ENCODE peak calls at places on chromosome 10, in nine cellular contexts. One of them, this sample, is unnamed.

GRCh38 chr10:52956451-52956850 is 183.9 kb upstream of the MBL2 start:
- DNase-seq in esophagus squamous epithelium: no peak
- DNase-seq in foreskin fibroblast: no peak
- DNase-seq in K562: no peak
- DNase-seq in WTC11: no peak
- DNase-seq in colonic mucosa: no peak
- DNase-seq in Calu3: no peak
- DNase-seq in cardiac fibroblast: no peak
- DNase-seq in kidney: no peak
- DNase-seq in this sample: no peak

GRCh38 chr10:69403519-69403918 is 13.2 kb downstream of the TACR2 start:
- DNase-seq in WTC11: no peak
- DNase-seq in esophagus squamous epithelium: no peak
- DNase-seq in colonic mucosa: no peak
- DNase-seq in cardiac fibroblast: peak; percentile 93
- DNase-seq in kidney: no peak
- DNase-seq in foreskin fibroblast: peak; percentile 88
- DNase-seq in Calu3: no peak
- DNase-seq in K562: no peak
- DNase-seq in this sample: no peak

GRCh38 chr10:33703897-33704825 is 369.7 kb upstream of the NRP1 start:
- DNase-seq in kidney: no peak
- DNase-seq in WTC11: no peak
- DNase-seq in colonic mucosa: no peak
- DNase-seq in Calu3: no peak
- DNase-seq in K562: no peak
- DNase-seq in cardiac fibroblast: peak; percentile 46
- DNase-seq in esophagus squamous epithelium: no peak
- DNase-seq in foreskin fibroblast: peak; percentile 85
- DNase-seq in this sample: no peak

GRCh38 chr10:91410638-91411367 is 659 bp downstream of the HECTD2 start:
- DNase-seq in colonic mucosa: peak; percentile 59
- DNase-seq in foreskin fibroblast: peak; percentile 47
- DNase-seq in WTC11: no peak
- DNase-seq in kidney: no peak
- DNase-seq in Calu3: no peak
- DNase-seq in cardiac fibroblast: peak; percentile 41
- DNase-seq in K562: peak; percentile 30
- DNase-seq in esophagus squamous epithelium: no peak
- DNase-seq in this sample: peak; percentile 17

GRCh38 chr10:123952099-123952498 is 60.5 kb upstream of the CPXM2 start:
- DNase-seq in esophagus squamous epithelium: no peak
- DNase-seq in K562: no peak
- DNase-seq in kidney: no peak
- DNase-seq in colonic mucosa: no peak
- DNase-seq in cardiac fibroblast: no peak
- DNase-seq in Calu3: no peak
- DNase-seq in foreskin fibroblast: no peak
- DNase-seq in WTC11: no peak
- DNase-seq in this sample: no peak

GRCh38 chr10:121668336-121669009 is 70.2 kb upstream of the FGFR2 start:
- DNase-seq in Calu3: no peak
- DNase-seq in colonic mucosa: peak; percentile 24
- DNase-seq in foreskin fibroblast: no peak
- DNase-seq in esophagus squamous epithelium: no peak
- DNase-seq in cardiac fibroblast: peak; percentile 17
- DNase-seq in kidney: peak; percentile 78
- DNase-seq in K562: no peak
- DNase-seq in WTC11: peak; percentile 56
- DNase-seq in this sample: no peak

GRCh38 chr10:88538038-88538437 is 45.1 kb downstream of the RNLS start:
- DNase-seq in esophagus squamous epithelium: no peak
- DNase-seq in kidney: no peak
- DNase-seq in Calu3: no peak
- DNase-seq in K562: no peak
- DNase-seq in WTC11: no peak
- DNase-seq in cardiac fibroblast: peak; percentile 90
- DNase-seq in foreskin fibroblast: peak; percentile 44
- DNase-seq in colonic mucosa: no peak
- DNase-seq in this sample: no peak

GRCh38 chr10:69268761-69269416 is 9.4 kb upstream of the HK1 start:
- DNase-seq in kidney: no peak
- DNase-seq in colonic mucosa: no peak
- DNase-seq in foreskin fibroblast: peak; percentile 52
- DNase-seq in esophagus squamous epithelium: no peak
- DNase-seq in K562: no peak
- DNase-seq in cardiac fibroblast: no peak
- DNase-seq in WTC11: no peak
- DNase-seq in Calu3: no peak
- DNase-seq in this sample: no peak

GRCh38 chr10:127017406-127018297 is 112.4 kb downstream of the DOCK1 start:
- DNase-seq in Calu3: no peak
- DNase-seq in K562: no peak
- DNase-seq in foreskin fibroblast: peak; percentile 49
- DNase-seq in kidney: no peak
- DNase-seq in colonic mucosa: no peak
- DNase-seq in cardiac fibroblast: no peak
- DNase-seq in esophagus squamous epithelium: no peak
- DNase-seq in WTC11: no peak
- DNase-seq in this sample: no peak

GRCh38 chr10:68135922-68136718 is 26.8 kb downstream of the MYPN start:
- DNase-seq in Calu3: peak; percentile 52
- DNase-seq in kidney: no peak
- DNase-seq in esophagus squamous epithelium: no peak
- DNase-seq in colonic mucosa: peak; percentile 21
- DNase-seq in foreskin fibroblast: peak; percentile 94
- DNase-seq in WTC11: no peak
- DNase-seq in cardiac fibroblast: peak; percentile 66
- DNase-seq in K562: no peak
- DNase-seq in this sample: no peak

DNA sequence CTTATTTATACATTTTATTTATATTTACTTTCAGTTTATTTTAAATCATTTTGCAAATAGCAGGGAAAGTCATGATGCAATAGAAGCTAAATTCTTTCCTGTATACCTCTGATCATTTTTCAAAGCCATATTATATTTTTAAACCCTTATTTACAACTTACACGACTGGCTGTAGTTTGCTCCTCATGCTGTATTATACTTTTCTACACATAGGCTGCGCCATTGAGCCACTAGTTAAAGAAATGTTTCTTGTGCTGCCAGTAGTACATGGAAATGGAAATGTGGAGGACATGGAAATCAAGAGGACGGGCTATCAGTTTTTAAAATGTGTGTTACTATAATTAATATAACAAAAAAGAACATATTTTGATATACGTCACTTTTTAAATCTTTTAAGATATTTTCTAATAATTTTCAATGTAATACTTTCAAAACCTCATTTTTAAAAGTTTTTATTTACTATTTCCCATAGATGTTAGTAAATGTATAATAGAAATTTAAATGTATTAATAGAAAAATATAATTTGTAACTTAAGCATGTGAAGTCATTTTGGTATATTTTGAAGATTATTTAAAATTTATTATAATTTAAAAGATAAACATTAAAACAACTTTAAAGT is 118.5 kb downstream of the VTI1A start:
- DNase-seq in cardiac fibroblast: peak; percentile 86
- DNase-seq in WTC11: peak; percentile 28
- DNase-seq in K562: peak; percentile 20
- DNase-seq in colonic mucosa: peak; percentile 61
- DNase-seq in kidney: no peak
- DNase-seq in foreskin fibroblast: peak; percentile 78
- DNase-seq in esophagus squamous epithelium: no peak
- DNase-seq in Calu3: peak; percentile 49
- DNase-seq in this sample: peak; percentile 26
- TF ChIP-seq CTCF in cardiac fibroblast: peak; percentile 76
- TF ChIP-seq CTCF in WTC11: peak; percentile 69
- TF ChIP-seq CTCF in K562: peak; percentile 57
- TF ChIP-seq CTCF in colonic mucosa: peak; percentile 43
- TF ChIP-seq CTCF in kidney: peak; percentile 73
- TF ChIP-seq CTCF in foreskin fibroblast: peak; percentile 77
- TF ChIP-seq CTCF in esophagus squamous epithelium: peak; percentile 69
- TF ChIP-seq CTCF in Calu3: no peak
- TF ChIP-seq CTCF in this sample: peak; percentile 54

GRCh38 chr10:113704637-113705343 is 25.1 kb downstream of the CASP7 start:
- DNase-seq in Calu3: peak; percentile 32
- DNase-seq in WTC11: no peak
- DNase-seq in colonic mucosa: peak; percentile 29
- DNase-seq in kidney: no peak
- DNase-seq in esophagus squamous epithelium: no peak
- DNase-seq in foreskin fibroblast: peak; percentile 72
- DNase-seq in K562: peak; percentile 14
- DNase-seq in cardiac fibroblast: peak; percentile 68
- DNase-seq in this sample: no peak
- TF ChIP-seq CTCF in Calu3: peak; percentile 24
- TF ChIP-seq CTCF in WTC11: no peak
- TF ChIP-seq CTCF in colonic mucosa: peak; percentile 41
- TF ChIP-seq CTCF in kidney: peak; percentile 60
- TF ChIP-seq CTCF in esophagus squamous epithelium: peak; percentile 61
- TF ChIP-seq CTCF in foreskin fibroblast: peak; percentile 70
- TF ChIP-seq CTCF in K562: peak; percentile 51
- TF ChIP-seq CTCF in cardiac fibroblast: peak; percentile 58
- TF ChIP-seq CTCF in this sample: peak; percentile 74

GRCh38 chr10:48505394-48506112 is 99.3 kb downstream of the ARHGAP22 start:
- DNase-seq in colonic mucosa: peak; percentile 10
- DNase-seq in K562: peak; percentile 46
- DNase-seq in Calu3: peak; percentile 26
- DNase-seq in foreskin fibroblast: no peak
- DNase-seq in WTC11: peak; percentile 77
- DNase-seq in cardiac fibroblast: no peak
- DNase-seq in esophagus squamous epithelium: no peak
- DNase-seq in kidney: peak; percentile 48
- DNase-seq in this sample: no peak
- TF ChIP-seq CTCF in colonic mucosa: no peak
- TF ChIP-seq CTCF in K562: peak; percentile 70
- TF ChIP-seq CTCF in Calu3: no peak
- TF ChIP-seq CTCF in foreskin fibroblast: peak; percentile 22
- TF ChIP-seq CTCF in WTC11: peak; percentile 18
- TF ChIP-seq CTCF in cardiac fibroblast: peak; percentile 22
- TF ChIP-seq CTCF in esophagus squamous epithelium: no peak
- TF ChIP-seq CTCF in kidney: no peak
- TF ChIP-seq CTCF in this sample: peak; percentile 25

GRCh38 chr10:102231357-102232318 is 5.5 kb downstream of the ELOVL3 start:
- DNase-seq in Calu3: peak; percentile 79
- DNase-seq in esophagus squamous epithelium: no peak
- DNase-seq in WTC11: peak; percentile 89
- DNase-seq in cardiac fibroblast: no peak
- DNase-seq in foreskin fibroblast: peak; percentile 64
- DNase-seq in kidney: peak; percentile 78
- DNase-seq in K562: peak; percentile 70
- DNase-seq in colonic mucosa: peak; percentile 68
- DNase-seq in this sample: peak; percentile 81

GRCh38 chr10:102233997-102234396 is 7.3 kb downstream of the PITX3 start:
- DNase-seq in K562: no peak
- DNase-seq in Calu3: no peak
- DNase-seq in WTC11: no peak
- DNase-seq in colonic mucosa: no peak
- DNase-seq in foreskin fibroblast: no peak
- DNase-seq in esophagus squamous epithelium: no peak
- DNase-seq in kidney: no peak
- DNase-seq in cardiac fibroblast: no peak
- DNase-seq in this sample: no peak

GRCh38 chr10:102229810-102230263 is 3.7 kb downstream of the ELOVL3 start:
- DNase-seq in foreskin fibroblast: peak; percentile 90
- DNase-seq in WTC11: peak; percentile 91
- DNase-seq in colonic mucosa: peak; percentile 88
- DNase-seq in Calu3: peak; percentile 86
- DNase-seq in K562: peak; percentile 62
- DNase-seq in esophagus squamous epithelium: no peak
- DNase-seq in cardiac fibroblast: peak; percentile 77
- DNase-seq in kidney: peak; percentile 93
- DNase-seq in this sample: peak; percentile 86

GRCh38 chr10:102230264-102230860 is 4.3 kb downstream of the ELOVL3 start:
- DNase-seq in K562: peak; percentile 51
- DNase-seq in esophagus squamous epithelium: no peak
- DNase-seq in colonic mucosa: peak; percentile 35
- DNase-seq in kidney: peak; percentile 89
- DNase-seq in cardiac fibroblast: peak; percentile 73
- DNase-seq in Calu3: peak; percentile 33
- DNase-seq in foreskin fibroblast: peak; percentile 87
- DNase-seq in WTC11: peak; percentile 85
- DNase-seq in this sample: peak; percentile 42

GRCh38 chr10:102230861-102231356 is 4.8 kb downstream of the ELOVL3 start:
- DNase-seq in WTC11: peak; percentile 76
- DNase-seq in foreskin fibroblast: peak; percentile 68
- DNase-seq in esophagus squamous epithelium: no peak
- DNase-seq in kidney: peak; percentile 82
- DNase-seq in Calu3: peak; percentile 40
- DNase-seq in K562: peak; percentile 40
- DNase-seq in colonic mucosa: peak; percentile 48
- DNase-seq in cardiac fibroblast: peak; percentile 38
- DNase-seq in this sample: peak; percentile 58
- TF ChIP-seq CTCF in WTC11: no peak
- TF ChIP-seq CTCF in foreskin fibroblast: peak; percentile 15
- TF ChIP-seq CTCF in esophagus squamous epithelium: no peak
- TF ChIP-seq CTCF in kidney: peak; percentile 49
- TF ChIP-seq CTCF in Calu3: no peak
- TF ChIP-seq CTCF in K562: no peak
- TF ChIP-seq CTCF in colonic mucosa: peak; percentile 20
- TF ChIP-seq CTCF in cardiac fibroblast: peak; percentile 40
- TF ChIP-seq CTCF in this sample: peak; percentile 48

DNA sequence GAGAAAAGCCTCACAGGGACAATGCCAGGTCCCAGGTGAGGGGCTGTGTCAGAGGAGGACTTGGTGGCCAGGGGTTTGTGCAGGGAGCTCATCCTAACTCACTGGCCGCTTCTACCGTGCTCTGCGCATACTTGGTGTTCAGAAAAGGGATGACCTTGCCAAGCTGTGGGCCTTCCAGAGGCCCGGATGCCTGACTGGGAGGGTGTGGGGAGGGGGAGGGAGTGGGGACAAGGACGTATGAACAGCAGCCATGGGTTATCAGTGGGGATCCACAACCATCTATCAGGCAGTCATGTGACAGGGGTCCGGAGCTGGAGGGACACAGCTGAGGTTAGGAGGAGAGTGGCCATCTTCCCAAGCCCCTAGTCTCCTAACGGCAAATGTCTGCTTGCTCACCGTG is 6.2 kb downstream of the SFXN4 start:
- DNase-seq in WTC11: no peak
- DNase-seq in colonic mucosa: no peak
- DNase-seq in Calu3: no peak
- DNase-seq in K562: no peak
- DNase-seq in cardiac fibroblast: no peak
- DNase-seq in foreskin fibroblast: no peak
- DNase-seq in esophagus squamous epithelium: no peak
- DNase-seq in kidney: no peak
- DNase-seq in this sample: no peak
- TF ChIP-seq CTCF in WTC11: no peak
- TF ChIP-seq CTCF in colonic mucosa: no peak
- TF ChIP-seq CTCF in Calu3: no peak
- TF ChIP-seq CTCF in K562: no peak
- TF ChIP-seq CTCF in cardiac fibroblast: no peak
- TF ChIP-seq CTCF in foreskin fibroblast: no peak
- TF ChIP-seq CTCF in esophagus squamous epithelium: no peak
- TF ChIP-seq CTCF in kidney: no peak
- TF ChIP-seq CTCF in this sample: no peak

DNA sequence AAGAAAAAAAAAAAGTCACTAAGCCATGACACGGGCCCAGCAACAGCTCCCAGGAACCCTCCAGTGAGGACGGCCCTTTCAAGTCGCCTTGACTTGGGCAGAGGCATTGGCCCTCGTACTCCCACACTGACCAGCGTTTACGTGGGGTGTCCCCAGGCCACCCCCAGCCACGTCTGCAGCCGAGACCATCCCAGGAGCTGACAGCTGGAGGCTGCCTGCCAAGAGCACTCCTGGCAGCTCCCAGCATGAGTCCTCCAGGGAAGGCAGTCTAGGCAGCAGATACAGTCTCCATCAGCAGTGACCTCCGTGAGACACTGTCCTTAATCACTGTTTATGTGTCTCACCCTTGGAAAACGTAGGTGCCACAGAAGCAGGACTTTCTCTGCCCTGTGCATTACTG is 86.5 kb downstream of the PROSER2 start:
- DNase-seq in Calu3: no peak
- DNase-seq in cardiac fibroblast: no peak
- DNase-seq in WTC11: no peak
- DNase-seq in kidney: no peak
- DNase-seq in K562: no peak
- DNase-seq in foreskin fibroblast: no peak
- DNase-seq in colonic mucosa: no peak
- DNase-seq in esophagus squamous epithelium: no peak
- DNase-seq in this sample: no peak
- TF ChIP-seq CTCF in Calu3: no peak
- TF ChIP-seq CTCF in cardiac fibroblast: no peak
- TF ChIP-seq CTCF in WTC11: no peak
- TF ChIP-seq CTCF in kidney: no peak
- TF ChIP-seq CTCF in K562: no peak
- TF ChIP-seq CTCF in foreskin fibroblast: no peak
- TF ChIP-seq CTCF in colonic mucosa: no peak
- TF ChIP-seq CTCF in esophagus squamous epithelium: no peak
- TF ChIP-seq CTCF in this sample: no peak